ENCODE peak calls at places on chromosomes 2 and 18, in four cellular contexts. Z, I, O and V are unnamed samples.

GRCh38 chr18:341102-341501 is 73.3 kb upstream of the THOC1 start:
- DNase-seq in Z (no peak), I (no peak), O (no peak), V (no peak)

GRCh38 chr18:57002627-57003026 is 144.3 kb upstream of the BOD1L2 start:
- DNase-seq in Z (peak; percentile 23), I (no peak), O (no peak), V (no peak)

GRCh38 chr2:66851449-66851872 is 416.5 kb downstream of the MEIS1 start:
- DNase-seq in Z (peak; percentile 74), I (no peak), O (no peak), V (peak; percentile 72)

GRCh38 chr2:191598296-191598695 is 79.6 kb upstream of the NABP1 start:
- DNase-seq in Z (no peak), I (no peak), O (no peak), V (no peak)

GRCh38 chr18:74252032-74252380 is 39.8 kb downstream of the CYB5A start:
- DNase-seq in Z (peak; percentile 71), I (no peak), O (no peak), V (peak; percentile 49)

GRCh38 chr18:47204908-47205522 is 28.9 kb upstream of the IER3IP1 start:
- DNase-seq in Z (peak; percentile 60), I (no peak), O (no peak), V (peak; percentile 59)

GRCh38 chr2:19673213-19673791 is 228.5 kb downstream of the TTC32 start:
- DNase-seq in Z (peak; percentile 52), I (no peak), O (peak; percentile 13), V (no peak)

GRCh38 chr2:232463701-232464533 is 8.0 kb downstream of the ALPI start:
- DNase-seq in Z (no peak), I (no peak), O (no peak), V (no peak)

GRCh38 chr18:2846638-2847340 is at the start of gene EMILIN2:
- DNase-seq in Z (peak; percentile 53), I (peak; percentile 72), O (peak; percentile 75), V (peak; percentile 38)

GRCh38 chr18:74493689-74494088 is 2.5 kb upstream of the CNDP2 start:
- DNase-seq in Z (peak; percentile 87), I (no peak), O (no peak), V (peak; percentile 84)

GRCh38 chr2:173354073-173354600 is 535 bp upstream of the CDCA7 start:
- DNase-seq in Z (no peak), I (no peak), O (no peak), V (no peak)

GRCh38 chr2:240994161-240994896 is 4.1 kb upstream of the SNED1 start:
- DNase-seq in Z (no peak), I (no peak), O (peak; percentile 13), V (no peak)

GRCh38 chr2:161046876-161047275 is 113.4 kb upstream of the TANK start:
- DNase-seq in Z (no peak), I (no peak), O (no peak), V (no peak)
- TF ChIP-seq CTCF in Z (no peak), I (no peak), O (no peak), V (no peak)

GRCh38 chr18:63160172-63160995 is 159.2 kb downstream of the BCL2 start:
- DNase-seq in Z (no peak), I (no peak), O (no peak), V (no peak)

GRCh38 chr18:63159590-63159989 is 160.0 kb downstream of the BCL2 start:
- DNase-seq in Z (no peak), I (no peak), O (no peak), V (no peak)

GRCh38 chr18:63161032-63161727 is 158.4 kb downstream of the BCL2 start:
- DNase-seq in Z (no peak), I (no peak), O (no peak), V (peak; percentile 21)

GRCh38 chr18:63161728-63162195 is 157.8 kb downstream of the BCL2 start:
- DNase-seq in Z (peak; percentile 96), I (peak; percentile 75), O (peak; percentile 35), V (peak; percentile 94)

DNA sequence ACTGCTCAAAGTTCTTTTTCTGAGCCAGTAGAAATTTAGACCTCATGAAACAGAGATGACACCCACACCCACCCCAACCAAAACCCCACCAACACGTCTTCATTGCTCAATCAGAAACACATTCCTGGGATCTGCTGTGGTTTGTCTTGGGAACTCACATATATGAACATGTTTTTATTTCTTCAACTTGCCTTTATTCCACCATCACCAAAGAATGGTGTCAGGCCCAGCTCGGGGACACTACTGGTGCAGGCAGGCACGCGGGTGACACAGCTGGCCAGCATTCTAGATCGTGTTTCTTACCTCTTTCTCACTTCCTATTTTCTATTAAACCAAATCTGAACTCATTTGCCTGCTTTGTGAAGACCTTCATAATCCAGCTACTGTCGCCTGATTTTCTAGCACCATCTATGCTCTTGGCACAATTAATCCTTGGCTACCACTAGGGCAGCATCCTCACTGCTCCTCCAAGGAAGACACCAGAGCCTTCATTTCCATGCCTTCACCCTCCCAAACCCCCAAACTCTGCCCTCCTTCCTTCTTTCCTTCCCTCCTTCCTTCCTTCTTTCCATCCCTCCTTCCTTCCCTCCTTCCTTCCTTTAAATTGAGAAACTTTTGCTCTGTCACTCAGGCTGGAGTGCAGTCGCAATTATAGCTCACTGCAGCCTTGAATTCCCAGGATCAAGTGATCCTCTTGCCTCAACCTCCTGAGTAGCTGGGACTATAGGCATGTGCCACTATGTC is 157.1 kb downstream of the BCL2 start:
- DNase-seq in Z (peak; percentile 64), I (no peak), O (no peak), V (peak; percentile 61)
- H3K4me3 ChIP-seq in Z (no peak overlapping the region), I (no peak overlapping the region), O (no peak overlapping the region), V (no peak overlapping the region)

GRCh38 chr2:8416836-8417832 is 264.7 kb upstream of the ID2 start:
- DNase-seq in Z (no peak), I (no peak), O (no peak), V (no peak)
- TF ChIP-seq CTCF in Z (no peak), I (no peak), O (no peak), V (no peak)

DNA sequence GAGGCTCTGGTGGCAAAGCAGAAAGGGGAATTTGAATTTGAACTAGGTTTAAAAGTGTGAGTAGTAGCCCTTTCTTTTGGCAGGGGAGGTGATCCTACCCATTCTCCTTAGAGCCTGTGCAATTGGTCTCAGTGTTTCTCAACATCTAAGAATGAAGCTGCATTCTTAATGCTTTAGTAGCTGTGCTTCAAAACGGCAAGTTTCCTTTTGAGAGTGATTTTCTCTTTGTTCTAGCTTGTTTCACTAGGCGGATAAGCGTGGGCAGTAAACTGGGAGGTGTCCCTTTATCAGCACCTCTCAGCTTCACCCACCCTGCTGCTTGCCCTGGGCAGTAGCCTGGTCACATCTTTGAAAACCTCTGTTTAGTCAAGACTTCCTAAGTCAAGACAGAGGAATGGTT is 6.7 kb downstream of the CRIM1 start:
- DNase-seq in Z (peak; percentile 78), I (no peak), O (no peak), V (peak; percentile 81)
- H3K4me3 ChIP-seq in Z (no peak overlapping the region), I (no peak overlapping the region), O (no peak overlapping the region), V (no peak overlapping the region)

GRCh38 chr2:207734636-207735512 is 23.4 kb downstream of the CCNYL1 start:
- DNase-seq in Z (no peak), I (no peak), O (no peak), V (no peak)

GRCh38 chr2:207734264-207734635 is 22.8 kb downstream of the CCNYL1 start:
- DNase-seq in Z (peak; percentile 85), I (no peak), O (no peak), V (peak; percentile 70)

GRCh38 chr2:207729465-207729998 is 18.1 kb downstream of the CCNYL1 start:
- DNase-seq in Z (no peak), I (no peak), O (no peak), V (no peak)

GRCh38 chr2:207731138-207731537 is 19.7 kb downstream of the CCNYL1 start:
- DNase-seq in Z (no peak), I (no peak), O (no peak), V (no peak)

DNA sequence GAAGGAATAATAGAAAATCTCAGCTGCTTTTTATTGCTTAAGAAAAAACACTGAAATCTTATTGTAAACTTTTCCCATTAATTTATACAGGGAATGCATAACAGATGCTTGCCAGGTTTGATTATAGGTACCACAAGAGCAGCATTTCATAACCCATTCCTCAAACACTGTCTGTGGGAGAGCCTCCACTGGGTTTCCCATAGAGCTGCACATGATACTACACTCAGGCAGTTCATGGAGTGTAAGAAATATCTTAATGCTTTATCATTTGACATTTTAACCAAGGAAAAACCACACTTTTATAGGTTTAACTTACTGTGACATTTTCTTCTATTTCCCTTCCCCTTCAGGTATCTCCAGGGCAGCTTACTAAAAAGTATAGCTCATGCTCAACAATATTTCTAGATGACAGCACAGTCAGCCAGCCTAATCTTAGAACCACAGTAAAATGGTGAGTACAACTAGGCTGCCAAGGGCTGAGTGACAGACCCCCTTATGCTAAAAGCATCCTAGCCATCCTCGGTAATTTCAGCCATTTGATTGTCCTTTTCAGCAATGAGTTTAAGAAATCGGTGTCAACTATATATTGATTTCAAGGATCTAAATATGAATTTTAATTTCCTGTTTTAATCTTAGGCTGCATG is 22.3 kb downstream of the CCNYL1 start:
- DNase-seq in Z (no peak), I (no peak), O (no peak), V (no peak)
- TF ChIP-seq CTCF in Z (no peak), I (no peak), O (no peak), V (no peak)

GRCh38 chr18:43276471-43276870 is 819 bp downstream of the SYT4 start:
- DNase-seq in Z (no peak), I (no peak), O (no peak), V (no peak)

GRCh38 chr18:43279015-43279758 is 1.9 kb upstream of the SYT4 start:
- DNase-seq in Z (peak; percentile 22), I (no peak), O (no peak), V (peak; percentile 29)

GRCh38 chr18:43274526-43274925 is 2.8 kb downstream of the SYT4 start:
- DNase-seq in Z (no peak), I (no peak), O (no peak), V (no peak)

GRCh38 chr18:43278401-43278800 is 1.1 kb upstream of the SYT4 start:
- DNase-seq in Z (no peak), I (no peak), O (no peak), V (no peak)

GRCh38 chr18:43277164-43277600 is at the start of gene SYT4:
- DNase-seq in Z (peak; percentile 78), I (peak; percentile 15), O (peak; percentile 26), V (peak; percentile 77)
- H3K4me3 ChIP-seq in Z (no peak within 1 kb of the TSS), I (no peak within 1 kb of the TSS), O (no peak within 1 kb of the TSS), V (no peak within 1 kb of the TSS)

DNA sequence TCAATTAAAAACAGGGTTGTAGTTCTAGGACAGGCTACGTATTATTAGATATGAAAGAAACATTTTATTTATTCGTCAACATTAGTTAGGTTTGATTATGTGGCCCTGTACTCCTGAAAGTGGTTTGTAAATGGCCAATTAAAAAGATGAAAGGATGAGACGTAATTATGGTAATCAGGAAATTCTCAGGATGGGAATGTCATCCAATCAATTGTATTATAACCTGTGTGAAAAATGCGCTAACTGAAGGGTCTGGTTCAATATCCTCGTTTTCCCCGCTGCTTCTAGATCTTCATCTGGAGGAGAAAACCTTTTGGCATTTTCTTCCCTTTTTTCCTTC is 5.6 kb upstream of the C18orf32 start:
- DNase-seq in Z (no peak), I (no peak), O (no peak), V (no peak)
- TF ChIP-seq CTCF in Z (no peak), I (no peak), O (no peak), V (no peak)